ENCODE peak calls at places on chromosomes 5 and 9, in eight cellular contexts. C is right lobe of liver; L is A172; E is RWPE1; K is activated CD8-positive, alpha-beta T cell treated with anti-CD3 and anti-CD28 coated beads for 36 hours; W is Calu3; Y is M059J; I is dermis blood vessel endothelial cell. G is an unnamed sample.

GRCh38 chr5:17315710-17316221 is 98.3 kb downstream of the BASP1 start:
- DNase-seq in C (no peak), L (no peak), E (no peak), K (no peak), W (no peak), Y (peak; percentile 85), I (no peak), G (no peak)

GRCh38 chr5:65161655-65162054 is 320.1 kb downstream of the ADAMTS6 start:
- DNase-seq in C (no peak), L (no peak), E (peak; percentile 49), K (no peak), W (no peak), Y (no peak), I (no peak), G (no peak)

GRCh38 chr5:58904737-58905136 is 321.9 kb downstream of the RAB3C start:
- DNase-seq in C (no peak), L (no peak), E (no peak), K (no peak), W (no peak), Y (no peak), I (no peak), G (no peak)

GRCh38 chr5:88818296-88818695 is 64.7 kb downstream of the MEF2C start:
- DNase-seq in C (no peak), L (no peak), E (no peak), K (no peak), W (no peak), Y (no peak), I (no peak), G (no peak)

GRCh38 chr5:43274435-43275114 is 38.6 kb downstream of the HMGCS1 start:
- DNase-seq in C (peak; percentile 61), L (no peak), E (no peak), K (no peak), W (no peak), Y (no peak), I (no peak), G (no peak)

GRCh38 chr5:40046792-40047191 is 622.0 kb upstream of the DAB2 start:
- DNase-seq in C (no peak), L (peak; percentile 44), E (peak; percentile 9), K (no peak), W (no peak), Y (peak; percentile 80), I (peak; percentile 83), G (peak; percentile 6)

GRCh38 chr5:118956727-118957126 is 31.6 kb downstream of the DTWD2 start:
- DNase-seq in C (no peak), L (peak; percentile 21), E (peak; percentile 16), K (no peak), W (no peak), Y (peak; percentile 18), I (peak; percentile 27), G (no peak)

GRCh38 chr9:77819672-77820071 is 171.6 kb upstream of the GNA14 start:
- DNase-seq in C (no peak), L (peak; percentile 54), E (no peak), K (no peak), W (no peak), Y (no peak), I (peak; percentile 29), G (no peak)

GRCh38 chr9:81848472-81848871 is 79.8 kb upstream of the SPATA31D4 start:
- DNase-seq in C (no peak), L (peak; percentile 71), E (peak; percentile 36), K (no peak), W (no peak), Y (peak; percentile 80), I (peak; percentile 64), G (no peak)

GRCh38 chr5:10293907-10294662 is 13.6 kb downstream of the CMBL start:
- DNase-seq in C (no peak), L (no peak), E (no peak), K (no peak), W (no peak), Y (peak; percentile 52), I (no peak), G (no peak)

GRCh38 chr9:137436761-137437600 is 4.2 kb downstream of the ENTPD8 start:
- DNase-seq in C (peak; percentile 46), L (no peak), E (no peak), K (no peak), W (no peak), Y (no peak), I (no peak), G (no peak)

GRCh38 chr5:154428208-154428607 is 17.6 kb upstream of the SAP30L start:
- DNase-seq in C (no peak), L (no peak), E (no peak), K (no peak), W (no peak), Y (no peak), I (no peak), G (no peak)

GRCh38 chr5:76292923-76293322 is 110.2 kb upstream of the IQGAP2 start:
- DNase-seq in C (no peak), L (no peak), E (no peak), K (no peak), W (no peak), Y (no peak), I (no peak), G (no peak)

GRCh38 chr5:560792-561166 is 36.5 kb upstream of the SLC9A3 start:
- DNase-seq in C (no peak), L (no peak), E (no peak), K (no peak), W (no peak), Y (no peak), I (no peak), G (no peak)

GRCh38 chr5:132309679-132310078 is 15.5 kb downstream of the SLC22A4 start:
- DNase-seq in C (no peak), L (no peak), E (no peak), K (no peak), W (no peak), Y (peak; percentile 39), I (no peak), G (no peak)

GRCh38 chr9:81390802-81391456 is 298.4 kb downstream of the TLE1 start:
- DNase-seq in C (no peak), L (peak; percentile 33), E (no peak), K (no peak), W (no peak), Y (peak; percentile 34), I (no peak), G (no peak)

GRCh38 chr9:22030101-22030598 is 21.0 kb upstream of the CDKN2B start:
- DNase-seq in C (no peak), L (no peak), E (peak; percentile 71), K (no peak), W (no peak), Y (peak; percentile 88), I (peak; percentile 74), G (no peak)

GRCh38 chr9:13707635-13708410 is 428.3 kb upstream of the MPDZ start:
- DNase-seq in C (no peak), L (no peak), E (peak; percentile 13), K (no peak), W (no peak), Y (peak; percentile 75), I (peak; percentile 97), G (no peak)

GRCh38 chr9:69104830-69105527 is 69.1 kb upstream of the TJP2 start:
- DNase-seq in C (peak; percentile 88), L (no peak), E (peak; percentile 90), K (no peak), W (peak; percentile 79), Y (no peak), I (no peak), G (no peak)

G was measured in H54.